ENCODE peak calls at places on chromosome 16, in seven cellular contexts. M, D, E, Q, K, J and A are unnamed samples.

GRCh38 chr16:20755238-20755637 is 8.6 kb upstream of the ACSM3 start:
- DNase-seq in M (no peak), D (no peak), E (no peak), Q (no peak), K (no peak), J (no peak), A (no peak)

GRCh38 chr16:1147027-1147426 is 5.9 kb upstream of the CACNA1H start:
- DNase-seq in M (no peak), D (no peak), E (no peak), Q (no peak), K (no peak), J (no peak), A (no peak)

GRCh38 chr16:70476272-70477020 is 22.1 kb downstream of the FCSK start:
- DNase-seq in M (no peak), D (no peak), E (peak; percentile 81), Q (no peak), K (no peak), J (peak; percentile 50), A (no peak)

GRCh38 chr16:84043486-84044107 is 1.0 kb upstream of the SLC38A8 start:
- DNase-seq in M (peak; percentile 70), D (no peak), E (no peak), Q (peak; percentile 32), K (no peak), J (no peak), A (no peak)

GRCh38 chr16:25264599-25264998 is 7.0 kb upstream of the ZKSCAN2 start:
- DNase-seq in M (peak; percentile 15), D (no peak), E (peak; percentile 35), Q (peak; percentile 20), K (no peak), J (no peak), A (no peak)

GRCh38 chr16:89722392-89723278 is 1.3 kb downstream of the ZNF276 start:
- DNase-seq in M (peak; percentile 43), D (peak; percentile 86), E (peak; percentile 40), Q (peak; percentile 60), K (no peak), J (no peak), A (no peak)

GRCh38 chr16:83353241-83353640 is 454.5 kb upstream of the HSBP1 start:
- DNase-seq in M (no peak), D (no peak), E (no peak), Q (no peak), K (no peak), J (no peak), A (no peak)

GRCh38 chr16:19136549-19137196 is 22.9 kb downstream of the ITPRIPL2 start:
- DNase-seq in M (no peak), D (no peak), E (peak; percentile 42), Q (no peak), K (no peak), J (no peak), A (no peak)

GRCh38 chr16:30893082-30893743 is 664 bp downstream of the BCL7C start:
- DNase-seq in M (peak; percentile 49), D (no peak), E (no peak), Q (peak; percentile 71), K (no peak), J (no peak), A (peak; percentile 42)

GRCh38 chr16:11416228-11417001 is 71.2 kb downstream of the RMI2 start:
- DNase-seq in M (no peak), D (no peak), E (no peak), Q (no peak), K (no peak), J (no peak), A (no peak)

GRCh38 chr16:4137438-4137837 is 21.2 kb upstream of the ADCY9 start:
- DNase-seq in M (no peak), D (no peak), E (no peak), Q (no peak), K (no peak), J (no peak), A (no peak)

GRCh38 chr16:3909791-3910583 is 29.5 kb upstream of the CREBBP start:
- DNase-seq in M (peak; percentile 30), D (no peak), E (no peak), Q (peak; percentile 29), K (no peak), J (no peak), A (no peak)

GRCh38 chr16:83586036-83586810 is 221.6 kb upstream of the HSBP1 start:
- DNase-seq in M (peak; percentile 57), D (no peak), E (no peak), Q (peak; percentile 16), K (no peak), J (no peak), A (no peak)

GRCh38 chr16:86575754-86576557 is 2.4 kb upstream of the FOXL1 start:
- DNase-seq in M (peak; percentile 97), D (no peak), E (peak; percentile 99), Q (peak; percentile 98), K (peak; percentile 79), J (peak; percentile 95), A (peak; percentile 83)

GRCh38 chr16:71781741-71782140 is 26.9 kb downstream of the AP1G1 start:
- DNase-seq in M (no peak), D (no peak), E (peak; percentile 6), Q (no peak), K (no peak), J (no peak), A (no peak)

GRCh38 chr16:1741553-1742165 is 29.7 kb downstream of the NME3 start:
- DNase-seq in M (no peak), D (no peak), E (no peak), Q (no peak), K (no peak), J (no peak), A (peak; percentile 12)

GRCh38 chr16:55294129-55294528 is 29.9 kb upstream of the IRX6 start:
- DNase-seq in M (no peak), D (no peak), E (no peak), Q (peak; percentile 51), K (no peak), J (no peak), A (no peak)
- TF ChIP-seq CTCF in M (peak; percentile 35), D (no peak), E (no peak), Q (peak; percentile 54), K (no peak), J (no peak), A (no peak)

GRCh38 chr16:63789603-63790002 is 1332.3 kb downstream of the CDH11 start:
- DNase-seq in M (no peak), D (no peak), E (no peak), Q (peak; percentile 36), K (no peak), J (no peak), A (no peak)
- TF ChIP-seq CTCF in M (no peak), D (no peak), E (no peak), Q (peak; percentile 52), K (no peak), J (no peak), A (no peak)

DNA sequence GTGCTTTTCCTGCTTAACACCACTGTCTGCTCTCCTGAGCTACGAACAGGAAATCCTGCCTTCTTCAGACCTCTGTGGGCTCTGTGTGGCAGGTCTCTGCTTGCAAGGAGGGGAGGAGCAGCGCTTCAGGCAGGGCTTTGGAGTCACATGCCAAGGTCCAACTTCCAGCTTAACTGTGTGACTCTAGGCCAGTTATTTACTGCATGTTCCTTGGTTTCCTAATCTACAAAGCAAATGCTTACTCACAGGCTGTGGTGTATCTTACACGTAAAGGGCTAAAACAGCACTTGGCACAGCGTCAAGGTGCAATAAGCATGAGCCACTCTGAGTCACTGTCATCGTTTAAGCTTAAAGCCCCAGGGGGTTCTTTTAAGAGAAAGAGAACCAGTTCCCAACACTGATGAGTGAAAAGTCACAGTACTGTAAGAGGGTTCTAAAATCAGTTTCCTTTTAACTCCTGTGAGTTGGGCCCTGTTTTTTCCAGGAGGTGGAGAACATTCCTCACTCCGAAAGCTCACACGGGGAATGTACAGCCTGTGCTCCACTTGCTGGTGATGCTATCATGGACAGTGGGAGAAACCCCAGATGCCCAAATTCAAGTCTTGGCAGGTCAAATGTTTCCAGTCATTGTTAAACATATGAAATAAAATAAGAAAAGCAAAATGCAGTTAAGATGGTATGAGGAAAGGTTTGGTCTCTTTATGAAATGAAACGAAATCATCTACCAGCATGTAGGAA is 54.1 kb upstream of the BCAR1 start:
- DNase-seq in M (no peak), D (peak; percentile 92), E (peak; percentile 100), Q (no peak), K (peak; percentile 78), J (peak; percentile 99), A (no peak)
- TF ChIP-seq CTCF in M (no peak), D (no peak), E (no peak), Q (no peak), K (peak; percentile 9), J (no peak), A (no peak)

GRCh38 chr16:68383858-68384257 is 64.5 kb downstream of the SMPD3 start:
- DNase-seq in M (no peak), D (no peak), E (no peak), Q (no peak), K (no peak), J (no peak), A (peak; percentile 5)

GRCh38 chr16:68380676-68381362 is 67.5 kb downstream of the SMPD3 start:
- DNase-seq in M (no peak), D (no peak), E (no peak), Q (no peak), K (no peak), J (no peak), A (no peak)

GRCh38 chr16:68380348-68380670 is 68.0 kb downstream of the SMPD3 start:
- DNase-seq in M (no peak), D (no peak), E (no peak), Q (no peak), K (no peak), J (no peak), A (no peak)

GRCh38 chr16:68381363-68381724 is 67.0 kb downstream of the SMPD3 start:
- DNase-seq in M (no peak), D (no peak), E (no peak), Q (no peak), K (no peak), J (no peak), A (no peak)

DNA sequence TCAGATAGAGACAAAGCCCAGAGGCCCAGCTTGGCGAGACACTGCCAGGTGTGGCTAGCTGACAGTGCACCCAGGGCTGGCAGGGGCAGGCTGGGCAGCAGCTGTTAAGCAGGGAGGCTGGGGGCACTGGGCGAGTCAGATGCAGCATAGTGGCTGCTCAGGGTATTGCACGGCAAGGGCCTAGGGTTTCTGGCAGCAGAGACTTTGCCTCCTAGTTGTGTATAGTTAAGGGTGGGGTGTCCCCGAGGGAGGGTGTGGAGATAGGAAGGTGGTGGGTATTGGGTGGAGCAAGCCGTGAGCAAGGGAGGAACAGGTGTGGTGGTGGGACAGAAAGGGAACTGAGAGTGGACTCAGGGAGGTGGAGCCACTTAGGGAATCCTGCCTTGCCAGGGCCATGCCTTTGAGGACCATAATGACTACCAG is 66.0 kb downstream of the SMPD3 start:
- DNase-seq in M (no peak), D (no peak), E (no peak), Q (peak; percentile 68), K (no peak), J (no peak), A (no peak)
- TF ChIP-seq CTCF in M (peak; percentile 45), D (no peak), E (no peak), Q (peak; percentile 52), K (peak; percentile 17), J (peak; percentile 24), A (peak; percentile 62)

GRCh38 chr16:5350118-5350517 is 252.5 kb upstream of the EEF2KMT start:
- DNase-seq in M (peak; percentile 25), D (no peak), E (no peak), Q (peak; percentile 60), K (no peak), J (no peak), A (no peak)
- TF ChIP-seq CTCF in M (peak; percentile 20), D (no peak), E (no peak), Q (peak; percentile 30), K (no peak), J (no peak), A (peak; percentile 46)

GRCh38 chr16:57612494-57612893 is 15.9 kb upstream of the ADGRG1 start:
- DNase-seq in M (no peak), D (no peak), E (no peak), Q (no peak), K (no peak), J (no peak), A (no peak)
- TF ChIP-seq CTCF in M (no peak), D (no peak), E (no peak), Q (no peak), K (no peak), J (no peak), A (no peak)